ENCODE peak calls at places on chromosomes 13 and 19, in four cellular contexts. F is ovary, U is H1, G is Peyer's patch. H is an unnamed sample.

GRCh38 chr13:43469791-43470190 is 317.0 kb downstream of the ENOX1 start:
- DNase-seq in F (no peak), U (no peak), G (no peak), H (no peak)

GRCh38 chr19:54014920-54015560 is 23.6 kb downstream of the CACNG6 start:
- DNase-seq in F (no peak), G (no peak), U (no peak), H (no peak)

GRCh38 chr19:48417436-48417835 is 24.0 kb downstream of the GRIN2D start:
- DNase-seq in G (no peak), F (no peak), U (no peak), H (no peak)

GRCh38 chr19:35740423-35741215 is 1.6 kb downstream of the IGFLR1 start:
- DNase-seq in G (peak), F (peak), U (peak), H (peak)

GRCh38 chr13:42798118-42798517 is 16.7 kb downstream of the FAM216B start:
- DNase-seq in U (no peak), G (no peak), F (no peak), H (no peak)

GRCh38 chr13:43915451-43915850 is 35.7 kb downstream of the LACC1 start:
- DNase-seq in G (no peak), U (no peak), F (no peak), H (no peak)

GRCh38 chr19:33245948-33246728 is 20.5 kb upstream of the SLC7A10 start:
- DNase-seq in U (no peak), F (no peak), G (no peak), H (no peak)

GRCh38 chr19:2344381-2344870 is 15.6 kb upstream of the TMPRSS9 start:
- DNase-seq in G (no peak), U (no peak), F (peak), H (no peak)

GRCh38 chr13:39448831-39449230 is 154.2 kb downstream of the LHFPL6 start:
- DNase-seq in G (no peak), U (no peak), F (no peak), H (no peak)

GRCh38 chr19:1026189-1027019 is at the start of gene CNN2:
- DNase-seq in F (peak), U (no peak), G (peak), H (peak)

GRCh38 chr19:29492761-29493160 is 33.0 kb upstream of the VSTM2B start:
- DNase-seq in F (no peak), U (no peak), G (no peak), H (no peak)

GRCh38 chr19:7928334-7928706 is 2.4 kb upstream of the CTXN1 start:
- DNase-seq in F (peak), G (no peak), U (no peak), H (no peak)

GRCh38 chr19:52748336-52748950 is 13.6 kb upstream of the ZNF611 start:
- DNase-seq in G (no peak), U (no peak), F (no peak), H (no peak)

GRCh38 chr19:1168877-1169791 is 4.9 kb downstream of the SBNO2 start:
- DNase-seq in F (peak), G (peak), U (no peak), H (no peak)

GRCh38 chr13:48583859-48584311 is 51.0 kb upstream of the RCBTB2 start:
- DNase-seq in G (no peak), U (no peak), F (no peak), H (no peak)

GRCh38 chr13:29901714-29902631 is 51.6 kb upstream of the UBL3 start:
- DNase-seq in G (peak), U (no peak), F (no peak), H (peak)

GRCh38 chr19:58570770-58571574 is 2.2 kb downstream of the MZF1 start:
- DNase-seq in G (peak), U (no peak), F (peak), H (peak)

GRCh38 chr19:50418186-50419021 is at the start of gene SPIB:
- DNase-seq in F (no peak), U (no peak), G (peak), H (no peak)
- TF ChIP-seq POLR2A in F (no peak), U (no peak), G (no peak), H (no peak)

GRCh38 chr19:47415953-47416666 is 3.2 kb downstream of the MEIS3 start:
- DNase-seq in G (no peak), U (no peak), F (no peak), H (no peak)

GRCh38 chr19:47417746-47418594 is 1.4 kb downstream of the MEIS3 start:
- DNase-seq in G (no peak), F (no peak), U (no peak), H (no peak)

GRCh38 chr19:47418595-47419036 is 711 bp downstream of the MEIS3 start:
- DNase-seq in F (no peak), U (no peak), G (no peak), H (no peak)

GRCh38 chr19:47417107-47417745 is 2.1 kb downstream of the MEIS3 start:
- DNase-seq in G (no peak), U (no peak), F (no peak), H (no peak)

DNA sequence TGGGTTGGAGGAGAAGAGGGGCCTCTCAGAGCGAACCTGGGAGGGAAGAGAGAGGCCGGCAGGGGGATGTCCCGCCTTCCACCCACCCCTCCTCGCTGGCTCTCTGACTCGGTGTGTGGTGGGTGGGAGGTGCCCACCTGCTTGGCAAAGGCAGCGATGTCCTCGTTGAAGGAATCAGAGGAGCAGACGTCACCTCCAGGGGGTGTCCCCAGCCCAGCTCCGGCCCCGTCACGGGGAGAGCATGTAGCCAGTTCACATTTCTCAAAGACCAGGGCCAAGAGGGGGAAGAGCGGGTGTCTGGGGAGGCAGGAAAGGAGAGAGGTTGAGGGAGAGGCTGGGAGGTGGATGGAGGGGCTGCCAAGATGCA is 2.7 kb downstream of the MEIS3 start:
- DNase-seq in F (no peak), G (no peak), U (no peak), H (no peak)
- TF ChIP-seq CTCF in F (no peak), G (no peak), U (no peak), H (no peak)

GRCh38 chr13:66375756-66376155 is 854.4 kb downstream of the PCDH9 start:
- DNase-seq in G (no peak), U (no peak), F (no peak), H (no peak)
- H3K4me3 ChIP-seq in G (no peak), U (no peak), F (no peak), H (no peak)

GRCh38 chr19:40231544-40232424 is 5.3 kb upstream of the CCNP start:
- DNase-seq in G (no peak), U (no peak), F (no peak), H (no peak)
- TF ChIP-seq POLR2A in G (no peak), U (peak), F (no peak), H (no peak)

GRCh38 chr19:18488838-18489626 is 32.8 kb downstream of the ELL start:
- DNase-seq in G (no peak), F (no peak), U (no peak), H (no peak)
- TF ChIP-seq CTCF in G (no peak), F (no peak), U (peak), H (no peak)

GRCh38 chr13:21466527-21466926 is 7.4 kb upstream of the ZDHHC20 start:
- DNase-seq in G (no peak), F (no peak), U (no peak), H (no peak)
- H3K4me3 ChIP-seq in G (no peak), F (no peak), U (no peak), H (no peak)

GRCh38 chr19:16244091-16244490 is 46.4 kb downstream of the AP1M1 start:
- DNase-seq in G (no peak), U (no peak), F (no peak), H (no peak)

GRCh38 chr19:16248380-16249023 is 50.8 kb downstream of the AP1M1 start:
- DNase-seq in F (no peak), U (no peak), G (no peak), H (no peak)

GRCh38 chr19:16252459-16253205 is 54.9 kb downstream of the AP1M1 start:
- DNase-seq in U (no peak), G (peak), F (no peak), H (peak)

GRCh38 chr19:16249826-16250434 is 52.2 kb downstream of the AP1M1 start:
- DNase-seq in U (no peak), G (no peak), F (no peak), H (no peak)

GRCh38 chr19:16247353-16248182 is 49.9 kb downstream of the AP1M1 start:
- DNase-seq in G (peak), F (peak), U (peak), H (peak)
- TF ChIP-seq POLR2A in G (no peak), F (peak), U (no peak), H (no peak)

H was measured in lower leg skin.